ENCODE peak calls at places on chromosomes 5 and 9, in nine cellular contexts. F is transverse colon, J is prostate gland, H is HCT116, Q is endothelial cell of umbilical vein, G is testis, C is K562, R is body of pancreas, I is heart left ventricle. L is an unnamed sample.
A peak's percentile ranks its signal among the peaks of the same experiment; 100 is the strongest.

GRCh38 chr5:59206132-59206581 is 623.3 kb downstream of the RAB3C start:
- DNase-seq in I (no peak), H (no peak), Q (peak; percentile 55), R (no peak), C (no peak), G (no peak), F (no peak), J (no peak), L (no peak)

GRCh38 chr9:69195681-69196080 is 21.6 kb downstream of the TJP2 start:
- DNase-seq in I (no peak), J (no peak), Q (no peak), F (no peak), R (no peak), C (no peak), G (no peak), H (no peak), L (no peak)

GRCh38 chr5:85843535-85843934 is 774.2 kb upstream of the COX7C start:
- DNase-seq in R (no peak), F (no peak), I (no peak), Q (no peak), G (no peak), H (no peak), J (no peak), C (no peak), L (no peak)

GRCh38 chr5:116467444-116467843 is 107.2 kb downstream of the SEMA6A start:
- DNase-seq in H (no peak), F (no peak), Q (no peak), G (no peak), J (no peak), C (no peak), R (no peak), I (no peak), L (no peak)

GRCh38 chr5:157217289-157218024 is 36.8 kb downstream of the ITK start:
- DNase-seq in I (no peak), J (no peak), R (no peak), F (no peak), C (no peak), G (no peak), H (no peak), Q (no peak), L (no peak)

GRCh38 chr5:171953860-171954701 is 52.4 kb downstream of the FBXW11 start:
- DNase-seq in C (peak; percentile 78), I (no peak), F (no peak), Q (peak; percentile 41), R (peak; percentile 49), G (peak; percentile 22), J (no peak), H (peak; percentile 54), L (no peak)

GRCh38 chr9:77712533-77713130 is 64.5 kb upstream of the GNA14 start:
- DNase-seq in F (no peak), J (no peak), C (no peak), Q (peak; percentile 81), G (no peak), R (no peak), I (no peak), H (no peak), L (no peak)

GRCh38 chr5:102596113-102596512 is 97.3 kb upstream of the SLCO6A1 start:
- DNase-seq in F (no peak), J (no peak), C (no peak), H (no peak), G (no peak), Q (no peak), I (no peak), R (no peak), L (no peak)

GRCh38 chr9:76215066-76215465 is 179.2 kb downstream of the RFK start:
- DNase-seq in F (no peak), H (no peak), I (no peak), G (no peak), J (no peak), C (no peak), Q (peak; percentile 45), R (no peak), L (no peak)

GRCh38 chr9:27548055-27548741 is 18.6 kb upstream of the MOB3B start:
- DNase-seq in C (no peak), G (no peak), F (no peak), J (no peak), R (no peak), H (peak; percentile 19), I (no peak), Q (peak; percentile 41), L (no peak)

GRCh38 chr9:113154471-113154870 is 3.7 kb downstream of the SLC31A2 start:
- DNase-seq in H (no peak), I (no peak), Q (no peak), C (no peak), R (peak; percentile 22), F (no peak), G (no peak), J (no peak), L (no peak)

GRCh38 chr5:87746891-87747366 is 334.2 kb upstream of the CCNH start:
- DNase-seq in Q (no peak), C (no peak), I (no peak), H (peak; percentile 75), G (no peak), R (no peak), J (no peak), F (no peak), L (no peak)

GRCh38 chr5:154421868-154422267 is 23.9 kb upstream of the SAP30L start:
- DNase-seq in H (peak; percentile 18), F (no peak), G (no peak), R (no peak), J (no peak), I (no peak), C (peak; percentile 45), Q (peak; percentile 33), L (no peak)

GRCh38 chr5:66877843-66878242 is 281.6 kb downstream of the MAST4 start:
- DNase-seq in R (no peak), Q (peak; percentile 68), G (no peak), C (no peak), I (no peak), J (no peak), F (no peak), H (no peak), L (no peak)

GRCh38 chr5:178590141-178590923 is at the start of gene COL23A1:
- DNase-seq in G (peak; percentile 76), I (peak; percentile 78), J (no peak), C (peak; percentile 71), R (no peak), H (no peak), Q (peak; percentile 55), F (peak; percentile 22), L (peak; percentile 33)

GRCh38 chr9:117546894-117547293 is 132.0 kb upstream of the ASTN2 start:
- DNase-seq in G (no peak), C (no peak), I (peak; percentile 10), F (peak; percentile 26), H (no peak), Q (peak; percentile 13), J (peak; percentile 17), R (peak; percentile 38), L (no peak)

GRCh38 chr5:77843570-77844407 is 67.7 kb upstream of the TBCA start:
- DNase-seq in G (peak; percentile 23), Q (no peak), J (no peak), R (no peak), I (no peak), F (no peak), H (no peak), C (no peak), L (no peak)

DNA sequence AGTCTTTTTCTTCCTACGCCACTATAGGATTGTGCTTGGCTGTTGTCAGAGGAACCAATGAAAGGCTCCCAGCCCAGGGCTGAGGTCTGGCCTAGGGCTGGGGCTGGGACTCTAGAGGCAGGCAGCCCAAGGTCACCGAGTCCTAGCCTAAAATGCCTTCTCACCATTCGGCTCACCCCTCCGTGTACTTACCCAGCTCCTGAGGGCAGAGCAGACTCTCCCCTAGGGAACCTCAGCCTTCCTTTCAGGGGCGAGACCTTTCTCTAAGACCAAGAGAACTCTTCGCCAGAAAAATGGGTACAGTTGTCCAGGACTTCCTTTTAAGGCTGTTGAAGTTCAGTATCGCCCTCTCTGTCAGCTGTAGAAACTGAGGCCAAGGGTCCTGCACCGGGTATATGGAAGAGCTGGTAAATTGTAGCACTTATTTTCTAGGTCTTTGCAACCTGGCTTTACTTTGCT is 1.7 kb upstream of the SPRY4 start:
- DNase-seq in G (no peak), C (no peak), I (no peak), J (no peak), R (no peak), H (no peak), F (no peak), Q (no peak), L (no peak)
- H3K4me3 ChIP-seq in G (peak overlapping the region; percentile 72), C (peak overlapping the region; percentile 83), I (peak overlapping the region; percentile 99), J (peak overlapping the region; percentile 53), R (no peak overlapping the region), H (peak overlapping the region; percentile 98), F (no peak overlapping the region), Q (no peak overlapping the region), L (no peak overlapping the region)

GRCh38 chr5:139075066-139076050 is 122.8 kb downstream of the SIL1 start:
- DNase-seq in C (no peak), F (no peak), I (no peak), R (no peak), G (no peak), H (no peak), J (no peak), Q (no peak), L (no peak)
- TF ChIP-seq POLR2A in C (no peak), F (no peak), I (no peak), R (no peak), G (no peak), H (no peak), J (no peak), Q (no peak), L (no peak)

GRCh38 chr5:134026521-134027202 is 21.9 kb upstream of the VDAC1 start:
- DNase-seq in C (peak; percentile 73), Q (peak; percentile 44), I (no peak), G (peak; percentile 71), H (peak; percentile 56), J (peak; percentile 58), F (peak; percentile 75), R (peak; percentile 78), L (no peak)
- TF ChIP-seq CTCF in C (peak; percentile 83), Q (peak; percentile 70), I (peak; percentile 24), G (no peak), H (peak; percentile 52), J (no peak), F (peak; percentile 73), R (peak; percentile 43), L (no peak)

GRCh38 chr5:33637011-33637410 is 196.2 kb downstream of the TARS1 start:
- DNase-seq in Q (no peak), H (no peak), R (no peak), F (no peak), C (no peak), I (no peak), J (no peak), G (no peak), L (no peak)

GRCh38 chr5:33639478-33639877 is 198.7 kb downstream of the TARS1 start:
- DNase-seq in Q (no peak), H (no peak), G (no peak), C (no peak), F (no peak), J (no peak), I (no peak), R (no peak), L (no peak)

GRCh38 chr5:33641722-33642505 is 201.1 kb downstream of the TARS1 start:
- DNase-seq in F (no peak), C (no peak), R (no peak), J (no peak), G (no peak), H (no peak), I (no peak), Q (no peak), L (no peak)
- H3K4me3 ChIP-seq in F (no peak overlapping the region), C (no peak overlapping the region), R (no peak overlapping the region), J (no peak overlapping the region), G (no peak overlapping the region), H (no peak overlapping the region), I (no peak overlapping the region), Q (no peak overlapping the region), L (no peak overlapping the region)

L was measured in uterus.